ENCODE peak calls at places on chromosomes 13 and 19, in seven cellular contexts. W is K562, I is SK-N-SH, S is HepG2, P is HCT116, F is H1, A is GM12878. N is an unnamed sample.

GRCh38 chr19:1045247-1045603 is 5.3 kb downstream of the ABCA7 start:
- DNase-seq in P (peak; percentile 95), A (no peak), W (peak; percentile 91), S (peak; percentile 89), I (peak; percentile 72), F (no peak), N (peak; percentile 94)

GRCh38 chr13:21076265-21076653 is 14.9 kb upstream of the LATS2 start:
- DNase-seq in F (no peak), P (no peak), I (no peak), A (no peak), W (no peak), S (no peak), N (no peak)

GRCh38 chr19:41588497-41589209 is 12.7 kb downstream of the CEACAM21 start:
- DNase-seq in A (no peak), I (no peak), F (no peak), P (no peak), S (peak; percentile 15), W (peak; percentile 32), N (peak; percentile 50)

GRCh38 chr13:95129004-95129403 is 172.2 kb downstream of the ABCC4 start:
- DNase-seq in W (no peak), S (no peak), I (no peak), P (no peak), F (no peak), A (no peak), N (no peak)

GRCh38 chr13:41458187-41458938 is 1.0 kb downstream of the RGCC start:
- DNase-seq in F (no peak), P (no peak), S (no peak), I (peak; percentile 56), W (peak; percentile 36), A (no peak), N (no peak)

GRCh38 chr13:94630858-94631257 is 29.2 kb downstream of the GPR180 start:
- DNase-seq in I (no peak), S (no peak), F (no peak), W (no peak), P (no peak), A (no peak), N (no peak)

GRCh38 chr19:46716013-46716671 is 772 bp downstream of the PRKD2 start:
- DNase-seq in S (no peak), P (no peak), A (no peak), F (no peak), W (peak; percentile 56), I (peak; percentile 82), N (no peak)

GRCh38 chr19:45283443-45284033 is 32.5 kb downstream of the MARK4 start:
- DNase-seq in F (no peak), P (no peak), W (no peak), A (peak; percentile 17), S (no peak), I (no peak), N (no peak)

GRCh38 chr13:102152790-102153189 is 249.1 kb downstream of the FGF14 start:
- DNase-seq in F (no peak), S (no peak), I (no peak), A (no peak), P (no peak), W (no peak), N (no peak)

GRCh38 chr19:29926801-29927200 is 15.2 kb upstream of the URI1 start:
- DNase-seq in A (no peak), P (no peak), I (no peak), F (no peak), W (no peak), S (no peak), N (no peak)

GRCh38 chr13:40200273-40200978 is 466.0 kb downstream of the FOXO1 start:
- DNase-seq in A (no peak), F (no peak), W (no peak), I (no peak), S (no peak), P (no peak), N (no peak)

GRCh38 chr13:105799155-105799554 is 736.3 kb downstream of the EFNB2 start:
- DNase-seq in A (no peak), P (no peak), I (no peak), F (no peak), W (no peak), S (no peak), N (no peak)

GRCh38 chr13:28325022-28325421 is 169.9 kb downstream of the FLT1 start:
- DNase-seq in I (no peak), P (no peak), A (no peak), S (no peak), F (no peak), W (no peak), N (no peak)

GRCh38 chr13:101706651-101707050 is 254.2 kb downstream of the ITGBL1 start:
- DNase-seq in S (peak; percentile 4), A (no peak), P (no peak), F (no peak), W (no peak), I (no peak), N (no peak)

GRCh38 chr19:35204799-35205732 is 23.5 kb downstream of the FAM187B start:
- DNase-seq in A (peak; percentile 87), P (no peak), W (no peak), I (no peak), F (no peak), S (no peak), N (no peak)

GRCh38 chr13:87498681-87499080 is 172.5 kb upstream of the SLITRK5 start:
- DNase-seq in P (no peak), A (no peak), F (no peak), S (peak; percentile 0), W (no peak), I (no peak), N (peak; percentile 13)

GRCh38 chr13:43405457-43405856 is 381.3 kb downstream of the ENOX1 start:
- DNase-seq in P (no peak), I (no peak), W (no peak), A (no peak), F (no peak), S (no peak), N (no peak)

GRCh38 chr13:71067164-71067815 is 799.7 kb downstream of the DACH1 start:
- DNase-seq in F (no peak), S (peak; percentile 0), P (no peak), W (no peak), A (no peak), I (no peak), N (peak; percentile 31)

GRCh38 chr13:88895261-88895941 is 1224.2 kb downstream of the SLITRK5 start:
- DNase-seq in I (no peak), S (no peak), A (no peak), W (no peak), P (no peak), F (no peak), N (no peak)

GRCh38 chr13:90738881-90739280 is 608.6 kb upstream of the MIR17HG start:
- DNase-seq in P (no peak), F (no peak), A (no peak), I (no peak), S (no peak), W (no peak), N (no peak)

GRCh38 chr13:101942038-101942437 is 459.8 kb downstream of the FGF14 start:
- DNase-seq in A (no peak), F (no peak), S (peak; percentile 7), P (no peak), W (no peak), I (peak; percentile 34), N (no peak)

GRCh38 chr13:90502143-90502542 is 845.3 kb upstream of the MIR17HG start:
- DNase-seq in F (no peak), P (no peak), I (no peak), S (no peak), A (no peak), W (no peak), N (no peak)

GRCh38 chr19:50046649-50047503 is 21.1 kb downstream of the ZNF473 start:
- DNase-seq in W (peak; percentile 50), I (peak; percentile 50), P (peak; percentile 27), A (no peak), S (peak; percentile 60), F (no peak), N (no peak)

DNA sequence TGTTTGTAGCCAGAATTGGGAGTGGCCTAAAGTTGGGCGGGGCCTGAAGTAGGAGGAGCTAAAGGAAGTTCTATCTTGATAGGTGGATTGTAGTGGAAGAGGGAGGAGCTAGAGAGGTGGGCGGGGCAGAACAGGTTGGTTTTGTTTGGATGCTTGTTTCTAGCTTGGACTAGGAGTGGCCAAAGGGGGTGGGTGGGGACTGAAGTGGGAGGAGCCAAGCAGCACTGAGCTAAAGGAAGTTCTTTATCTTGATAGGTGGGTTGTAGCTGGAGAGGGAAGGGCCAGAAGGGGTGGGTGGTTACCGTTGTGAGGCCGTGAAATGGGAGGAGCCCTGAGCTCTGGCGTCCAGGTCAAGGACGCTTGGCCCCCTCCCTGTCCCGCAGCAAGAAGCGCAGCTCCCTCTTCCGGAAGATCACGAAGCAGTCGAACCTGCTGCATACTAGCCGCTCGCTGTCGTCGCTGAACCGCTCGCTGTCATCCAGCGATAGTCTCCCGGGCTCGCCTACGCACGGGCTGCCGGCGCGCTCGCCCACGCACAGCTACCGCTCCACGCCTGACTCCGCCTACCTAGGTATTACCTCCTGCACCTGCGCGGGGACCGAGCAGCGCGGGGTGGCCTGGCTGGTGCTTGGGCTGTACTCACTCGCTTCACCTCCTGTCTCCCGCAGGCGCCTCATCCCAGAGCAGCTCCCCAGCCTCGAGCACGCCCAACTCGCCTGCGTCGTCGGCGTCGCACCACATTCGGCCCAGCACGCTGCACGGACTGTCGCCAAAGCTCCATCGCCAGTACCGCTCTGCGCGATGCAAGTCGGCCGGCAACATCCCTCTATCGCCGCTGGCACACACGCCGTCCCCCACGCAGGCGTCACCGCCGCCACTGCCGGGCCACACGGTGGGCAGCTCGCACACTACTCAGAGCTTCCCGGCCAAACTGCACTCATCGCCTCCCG is 8.0 kb downstream of the DNASE2 start:
- DNase-seq in I (peak; percentile 83), F (no peak), W (peak; percentile 84), S (peak; percentile 17), P (no peak), A (no peak), N (peak; percentile 35)
- TF ChIP-seq JUND in I (no peak), F (no peak), W (no peak), S (no peak), P (no peak), A (no peak), N (no peak)

GRCh38 chr19:8609210-8610040 is 1.1 kb downstream of the ADAMTS10 start:
- DNase-seq in W (peak; percentile 32), A (no peak), I (peak; percentile 92), P (peak; percentile 15), F (peak; percentile 36), S (peak; percentile 32), N (no peak)
- TF ChIP-seq JUND in W (no peak), A (no peak), I (no peak), P (no peak), F (no peak), S (peak; percentile 13), N (no peak)

DNA sequence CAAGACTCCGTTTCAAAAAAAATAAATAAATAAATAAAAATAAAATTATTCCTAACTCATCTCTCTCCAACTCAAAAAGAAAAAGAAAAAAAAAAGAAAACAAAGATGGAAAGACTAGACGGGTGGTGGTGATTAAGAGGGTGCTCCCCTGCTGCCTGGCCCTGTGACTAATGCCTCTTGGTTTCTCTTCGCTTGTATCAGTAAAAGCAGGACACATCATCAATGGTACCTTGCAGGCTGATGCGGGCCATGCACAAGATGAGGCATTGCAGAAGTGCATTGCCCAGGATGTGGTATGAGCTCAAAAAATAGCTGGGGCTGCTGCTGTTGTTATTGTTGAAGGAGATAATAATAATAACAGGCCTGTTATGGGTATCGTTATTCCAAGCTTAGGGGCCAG is 14.6 kb downstream of the ACER1 start:
- DNase-seq in S (no peak), F (no peak), I (no peak), A (no peak), P (no peak), W (no peak), N (no peak)
- TF ChIP-seq JUND in S (no peak), F (no peak), I (no peak), A (no peak), P (no peak), W (no peak), N (no peak)

GRCh38 chr19:5690955-5691204 is 785 bp downstream of the RPL36 start:
- DNase-seq in S (no peak), A (no peak), F (no peak), P (no peak), W (no peak), I (no peak), N (no peak)
- TF ChIP-seq JUND in S (no peak), A (no peak), F (no peak), P (no peak), W (no peak), I (no peak), N (no peak)